ENCODE peak calls at places on chromosomes 3 and 15, in five cellular contexts. Y is Peyer's patch, O is left lung, U is brain microvascular endothelial cell, K is ovary. J is an unnamed sample.

GRCh38 chr3:111858641-111859040 is 424 bp upstream of the PHLDB2 start:
- DNase-seq in Y (no peak), O (no peak), U (no peak), K (no peak), J (no peak)

GRCh38 chr3:47646362-47646761 is 67.7 kb upstream of the CSPG5 start:
- DNase-seq in Y (no peak), O (no peak), U (no peak), K (no peak), J (no peak)

GRCh38 chr15:62850318-62850717 is 192.2 kb upstream of the TPM1 start:
- DNase-seq in Y (no peak), O (no peak), U (no peak), K (no peak), J (no peak)

GRCh38 chr3:165874663-165875489 is 37.7 kb upstream of the BCHE start:
- DNase-seq in Y (no peak), O (no peak), U (no peak), K (no peak), J (no peak)

GRCh38 chr3:153547984-153548383 is 386.0 kb downstream of the RAP2B start:
- DNase-seq in Y (no peak), O (no peak), U (no peak), K (no peak), J (no peak)

GRCh38 chr15:73575636-73576247 is 57.4 kb downstream of the NPTN start:
- DNase-seq in Y (no peak), O (peak; percentile 51), U (no peak), K (no peak), J (no peak)

GRCh38 chr3:130758624-130759023 is 12.0 kb upstream of the PIK3R4 start:
- DNase-seq in Y (no peak), O (no peak), U (no peak), K (no peak), J (no peak)

GRCh38 chr3:194979173-194979572 is 291.8 kb downstream of the XXYLT1 start:
- DNase-seq in Y (no peak), O (no peak), U (no peak), K (no peak), J (no peak)

GRCh38 chr3:72319202-72320095 is 528.8 kb downstream of the SHQ1 start:
- DNase-seq in Y (no peak), O (no peak), U (peak; percentile 44), K (no peak), J (no peak)

DNA sequence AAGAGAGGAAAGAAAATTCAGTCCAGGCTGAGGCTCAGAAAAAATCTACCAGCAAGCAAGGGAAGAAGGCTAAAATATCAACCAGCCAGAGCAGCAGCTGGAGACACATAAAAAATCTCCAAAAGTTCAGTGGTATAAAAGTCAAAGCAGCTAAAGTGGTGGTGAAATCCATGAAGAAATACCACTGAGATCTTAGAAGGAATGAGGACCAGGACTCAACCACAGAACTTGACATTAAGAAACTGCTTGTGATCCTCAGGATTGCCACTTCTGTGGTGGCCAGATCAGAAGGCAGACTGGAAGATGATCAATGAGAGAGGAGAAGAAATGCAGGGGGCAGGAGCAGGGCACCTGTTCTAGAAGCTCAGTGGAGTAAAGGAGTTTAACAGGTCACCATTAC is 22.5 kb downstream of the CNTN3 start:
- DNase-seq in Y (no peak), O (no peak), U (no peak), K (no peak), J (no peak)
- H3K27ac ChIP-seq in Y (no peak overlapping the region), O (no peak overlapping the region), U (no peak overlapping the region), K (no peak overlapping the region), J (no peak overlapping the region)

DNA sequence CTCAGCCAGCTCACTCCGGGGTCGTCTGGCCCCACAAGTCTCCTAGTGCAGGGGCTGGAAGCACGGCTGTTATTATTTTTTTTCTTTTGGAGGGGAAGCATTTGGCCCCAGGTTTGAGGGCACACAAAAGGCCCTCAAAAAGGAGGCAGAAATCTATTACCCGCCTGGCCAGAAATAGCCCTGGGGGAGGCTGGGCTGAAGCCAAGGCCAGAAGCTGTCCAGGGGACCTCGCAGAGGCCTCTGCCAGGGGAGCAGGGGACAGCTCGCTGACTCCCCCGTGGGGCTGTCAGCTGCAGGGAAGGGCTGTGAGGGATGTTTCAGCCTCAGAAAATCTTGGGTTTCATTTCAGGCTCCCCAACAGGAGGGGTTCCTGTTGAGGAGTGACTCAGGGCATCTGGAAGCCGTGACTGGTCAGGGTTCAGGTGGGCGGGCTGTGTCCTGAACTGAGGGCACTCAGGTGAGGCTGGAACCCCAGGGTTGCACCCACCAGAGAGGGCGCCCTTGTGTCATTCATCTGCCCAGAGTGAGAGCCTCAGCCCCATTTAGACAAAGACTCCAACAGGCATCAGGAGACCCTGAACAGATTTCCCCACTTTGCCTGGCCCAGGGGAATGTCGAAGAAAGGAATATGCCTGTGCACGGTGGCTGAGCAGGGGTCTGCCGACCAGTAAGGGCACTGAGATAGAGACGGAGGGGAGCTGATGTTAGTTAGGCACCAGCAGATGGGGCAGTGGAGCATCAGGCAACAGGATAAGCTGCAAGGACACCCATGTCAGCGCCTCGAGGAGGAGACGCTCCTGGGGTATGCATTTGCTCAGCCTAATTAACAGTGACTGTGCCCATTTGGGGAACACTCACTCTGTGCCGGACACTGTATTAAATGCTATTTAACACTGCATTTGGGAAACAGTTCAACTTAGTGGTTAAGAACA is 43.5 kb upstream of the SLC6A11 start:
- DNase-seq in Y (no peak), O (no peak), U (no peak), K (no peak), J (no peak)
- TF ChIP-seq CTCF in Y (no peak), O (no peak), U (peak; percentile 34), K (no peak), J (no peak)

GRCh38 chr3:147410518-147411234 is 1.5 kb downstream of the ZIC1 start:
- DNase-seq in Y (no peak), O (no peak), U (peak; percentile 86), K (no peak), J (no peak)
- H3K27me3 ChIP-seq in Y (peaks cover 3% of the 10 kb centered on the region), O (peaks cover 98% of the 10 kb centered on the region), U (no peaks in the 10 kb centered on the region), K (peaks cover 4% of the 10 kb centered on the region), J (peaks cover 98% of the 10 kb centered on the region)

GRCh38 chr3:28949580-28949979 is 331.3 kb upstream of the RBMS3 start:
- DNase-seq in Y (no peak), O (no peak), U (no peak), K (no peak), J (no peak)
- H3K27ac ChIP-seq in Y (no peak overlapping the region), O (no peak overlapping the region), U (no peak overlapping the region), K (no peak overlapping the region), J (no peak overlapping the region)

GRCh38 chr3:123444744-123445143 is 4.1 kb downstream of the ADCY5 start:
- DNase-seq in Y (no peak), O (no peak), U (no peak), K (no peak), J (no peak)
- TF ChIP-seq CTCF in Y (no peak), O (no peak), U (peak; percentile 14), K (no peak), J (no peak)

GRCh38 chr15:52180196-52180835 is 10.9 kb downstream of the GNB5 start:
- DNase-seq in Y (no peak), O (no peak), U (no peak), K (peak; percentile 42), J (peak; percentile 47)
- H3K27me3 ChIP-seq in Y (no peaks in the 10 kb centered on the region), O (no peaks in the 10 kb centered on the region), U (no peaks in the 10 kb centered on the region), K (no peaks in the 10 kb centered on the region), J (no peaks in the 10 kb centered on the region)

GRCh38 chr3:58090351-58090750 is 82.1 kb downstream of the FLNB start:
- DNase-seq in Y (no peak), O (no peak), U (peak; percentile 69), K (no peak), J (no peak)
- H3K27ac ChIP-seq in Y (no peak overlapping the region), O (no peak overlapping the region), U (peak overlapping the region; percentile 20), K (no peak overlapping the region), J (no peak overlapping the region)

J was measured in CD4-positive, alpha-beta T cell.